ENCODE peak calls at places on chromosomes 13 and 19, in six cellular contexts. One of them, this sample, is unnamed.

GRCh38 chr13:38376551-38376950 is 26.9 kb downstream of the UFM1 start:
- DNase-seq in CD4-positive, alpha-beta T cell: no peak
- DNase-seq in tibial nerve: no peak
- DNase-seq in fibroblast of lung: no peak
- DNase-seq in endothelial cell: no peak
- DNase-seq in tibial artery: no peak
- DNase-seq in this sample: no peak

GRCh38 chr19:7676854-7677253 is at the start of gene MCEMP1:
- DNase-seq in tibial artery: no peak
- DNase-seq in CD4-positive, alpha-beta T cell: no peak
- DNase-seq in fibroblast of lung: no peak
- DNase-seq in endothelial cell: no peak
- DNase-seq in tibial nerve: no peak
- DNase-seq in this sample: no peak

GRCh38 chr13:109271991-109272454 is 514.4 kb downstream of the IRS2 start:
- DNase-seq in tibial artery: no peak
- DNase-seq in CD4-positive, alpha-beta T cell: no peak
- DNase-seq in fibroblast of lung: peak; percentile 29
- DNase-seq in tibial nerve: no peak
- DNase-seq in endothelial cell: no peak
- DNase-seq in this sample: no peak

GRCh38 chr13:36131215-36131930 is at the start of gene DCLK1:
- DNase-seq in endothelial cell: peak; percentile 45
- DNase-seq in tibial nerve: peak; percentile 56
- DNase-seq in fibroblast of lung: peak; percentile 31
- DNase-seq in CD4-positive, alpha-beta T cell: no peak
- DNase-seq in tibial artery: peak; percentile 75
- DNase-seq in this sample: peak; percentile 10

GRCh38 chr19:7830272-7830771 is 304 bp downstream of the EVI5L start:
- DNase-seq in endothelial cell: no peak
- DNase-seq in tibial nerve: no peak
- DNase-seq in tibial artery: no peak
- DNase-seq in CD4-positive, alpha-beta T cell: no peak
- DNase-seq in fibroblast of lung: no peak
- DNase-seq in this sample: no peak

GRCh38 chr13:27954406-27954851 is 14.7 kb downstream of the CDX2 start:
- DNase-seq in CD4-positive, alpha-beta T cell: no peak
- DNase-seq in endothelial cell: no peak
- DNase-seq in tibial nerve: no peak
- DNase-seq in fibroblast of lung: no peak
- DNase-seq in tibial artery: no peak
- DNase-seq in this sample: no peak

GRCh38 chr19:55082023-55082851 is 6.6 kb downstream of the EPS8L1 start:
- DNase-seq in CD4-positive, alpha-beta T cell: peak; percentile 25
- DNase-seq in tibial artery: no peak
- DNase-seq in tibial nerve: no peak
- DNase-seq in fibroblast of lung: peak; percentile 34
- DNase-seq in endothelial cell: no peak
- DNase-seq in this sample: no peak

GRCh38 chr13:91668844-91669495 is 270.5 kb downstream of the GPC5 start:
- DNase-seq in tibial artery: no peak
- DNase-seq in CD4-positive, alpha-beta T cell: no peak
- DNase-seq in tibial nerve: no peak
- DNase-seq in fibroblast of lung: peak; percentile 61
- DNase-seq in endothelial cell: no peak
- DNase-seq in this sample: no peak

GRCh38 chr19:49677232-49677881 is at the start of gene PRMT1:
- DNase-seq in tibial artery: no peak
- DNase-seq in endothelial cell: peak; percentile 65
- DNase-seq in fibroblast of lung: no peak
- DNase-seq in tibial nerve: no peak
- DNase-seq in CD4-positive, alpha-beta T cell: peak; percentile 52
- DNase-seq in this sample: no peak

DNA sequence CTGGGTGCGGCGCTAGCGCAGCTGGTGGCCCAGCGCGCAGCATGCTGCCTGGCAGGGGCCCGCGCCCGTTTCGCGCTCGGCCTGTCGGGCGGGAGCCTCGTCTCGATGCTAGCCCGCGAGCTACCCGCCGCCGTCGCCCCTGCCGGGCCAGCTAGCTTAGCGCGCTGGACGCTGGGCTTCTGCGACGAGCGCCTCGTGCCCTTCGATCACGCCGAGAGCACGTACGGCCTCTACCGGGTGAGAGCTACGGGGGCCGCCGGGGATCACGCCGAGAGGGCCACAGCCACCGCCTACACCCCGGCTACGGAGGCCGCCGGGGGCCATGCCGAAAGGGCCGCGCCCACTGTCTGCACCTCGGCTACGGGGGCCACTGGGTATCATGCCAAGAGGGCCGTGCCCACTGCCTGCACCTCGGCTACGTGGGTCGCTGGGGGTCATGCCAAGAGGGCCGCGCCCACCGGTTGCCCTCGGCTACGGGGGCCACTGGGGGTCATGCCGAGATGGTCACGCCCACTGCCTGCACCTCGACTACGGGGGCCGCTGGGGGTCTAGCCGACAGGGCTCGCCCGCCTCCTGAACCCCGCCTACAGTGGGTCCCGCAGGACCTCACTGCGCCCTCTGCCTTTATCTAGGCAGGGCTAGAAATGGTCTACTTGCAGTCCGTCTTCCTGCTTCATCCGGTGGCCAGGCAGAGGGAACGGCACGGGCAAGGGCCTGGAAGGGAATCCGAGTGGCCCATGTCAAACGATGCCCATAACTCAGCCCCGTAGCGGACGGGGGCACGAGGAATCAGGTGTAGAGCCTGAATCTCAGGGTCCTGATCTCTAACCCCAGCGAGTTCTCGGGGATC is 500 bp downstream of the PGLS start:
- DNase-seq in tibial artery: peak; percentile 82
- DNase-seq in CD4-positive, alpha-beta T cell: peak; percentile 85
- DNase-seq in tibial nerve: peak; percentile 65
- DNase-seq in fibroblast of lung: peak; percentile 91
- DNase-seq in endothelial cell: peak; percentile 74
- DNase-seq in this sample: peak; percentile 59
- TF ChIP-seq CTCF in tibial artery: no peak
- TF ChIP-seq CTCF in CD4-positive, alpha-beta T cell: no peak
- TF ChIP-seq CTCF in tibial nerve: peak; percentile 26
- TF ChIP-seq CTCF in fibroblast of lung: peak; percentile 17
- TF ChIP-seq CTCF in endothelial cell: no peak
- TF ChIP-seq CTCF in this sample: peak; percentile 27

GRCh38 chr13:100594255-100594654 is 5.7 kb upstream of the GGACT start:
- DNase-seq in fibroblast of lung: no peak
- DNase-seq in CD4-positive, alpha-beta T cell: no peak
- DNase-seq in endothelial cell: no peak
- DNase-seq in tibial nerve: no peak
- DNase-seq in tibial artery: no peak
- DNase-seq in this sample: no peak
- TF ChIP-seq CTCF in fibroblast of lung: no peak
- TF ChIP-seq CTCF in CD4-positive, alpha-beta T cell: no peak
- TF ChIP-seq CTCF in endothelial cell: no peak
- TF ChIP-seq CTCF in tibial nerve: no peak
- TF ChIP-seq CTCF in tibial artery: no peak
- TF ChIP-seq CTCF in this sample: no peak

DNA sequence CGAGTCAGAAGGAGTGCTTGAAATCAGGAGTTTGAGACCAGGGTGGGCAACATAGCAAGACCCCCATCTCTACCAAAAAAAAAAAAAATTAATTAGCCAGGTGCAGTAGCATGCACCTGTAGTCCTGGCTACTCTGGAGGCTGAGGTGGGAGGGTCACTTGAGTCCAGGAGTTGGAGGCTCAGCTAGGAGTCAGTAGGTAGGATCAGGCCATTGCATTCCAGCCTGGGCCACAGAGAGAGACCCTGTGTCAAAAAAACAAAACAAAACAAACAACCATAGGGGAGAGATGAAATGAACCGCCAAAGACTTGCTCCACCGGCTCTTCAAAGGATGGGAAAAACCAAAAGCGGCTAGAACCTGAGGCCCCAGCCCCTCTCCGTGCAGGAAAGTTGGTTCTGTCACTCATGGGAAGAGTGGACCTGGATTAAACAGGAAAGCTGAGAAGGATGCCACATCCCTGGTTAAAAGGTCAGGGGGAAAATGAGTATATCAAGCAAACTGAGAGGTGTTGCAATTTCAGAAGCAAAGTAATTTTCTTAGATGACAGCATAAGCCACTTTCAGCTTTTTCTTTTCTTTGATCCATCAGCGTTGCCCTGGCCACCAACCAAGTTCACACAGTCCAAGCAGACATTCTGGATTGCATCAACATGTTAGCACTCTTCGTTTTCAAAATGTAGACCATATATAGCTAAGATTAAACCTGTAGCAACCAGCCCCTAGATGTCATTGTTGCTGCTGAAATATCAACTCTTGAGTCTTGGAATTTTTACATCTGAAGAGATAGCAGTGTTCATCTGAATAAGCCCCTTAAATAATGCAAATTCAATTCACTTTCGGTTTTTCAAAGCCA is 8.9 kb upstream of the ZNF507 start:
- DNase-seq in endothelial cell: no peak
- DNase-seq in tibial artery: no peak
- DNase-seq in CD4-positive, alpha-beta T cell: no peak
- DNase-seq in tibial nerve: no peak
- DNase-seq in fibroblast of lung: peak; percentile 81
- DNase-seq in this sample: no peak
- TF ChIP-seq CTCF in endothelial cell: no peak
- TF ChIP-seq CTCF in tibial artery: no peak
- TF ChIP-seq CTCF in CD4-positive, alpha-beta T cell: no peak
- TF ChIP-seq CTCF in tibial nerve: no peak
- TF ChIP-seq CTCF in fibroblast of lung: peak; percentile 36
- TF ChIP-seq CTCF in this sample: peak; percentile 25

GRCh38 chr19:16831531-16831930 is 2.3 kb downstream of the SIN3B start:
- DNase-seq in tibial nerve: no peak
- DNase-seq in CD4-positive, alpha-beta T cell: no peak
- DNase-seq in fibroblast of lung: no peak
- DNase-seq in endothelial cell: no peak
- DNase-seq in tibial artery: no peak
- DNase-seq in this sample: no peak

GRCh38 chr19:16836906-16837362 is 7.7 kb downstream of the SIN3B start:
- DNase-seq in CD4-positive, alpha-beta T cell: no peak
- DNase-seq in fibroblast of lung: no peak
- DNase-seq in endothelial cell: no peak
- DNase-seq in tibial nerve: no peak
- DNase-seq in tibial artery: no peak
- DNase-seq in this sample: no peak

GRCh38 chr19:16834747-16835146 is 5.5 kb downstream of the SIN3B start:
- DNase-seq in tibial nerve: no peak
- DNase-seq in fibroblast of lung: no peak
- DNase-seq in CD4-positive, alpha-beta T cell: no peak
- DNase-seq in endothelial cell: no peak
- DNase-seq in tibial artery: no peak
- DNase-seq in this sample: no peak

GRCh38 chr19:16841391-16841926 is 12.3 kb downstream of the SIN3B start:
- DNase-seq in tibial nerve: no peak
- DNase-seq in tibial artery: no peak
- DNase-seq in CD4-positive, alpha-beta T cell: no peak
- DNase-seq in endothelial cell: no peak
- DNase-seq in fibroblast of lung: no peak
- DNase-seq in this sample: no peak

GRCh38 chr19:16836115-16836905 is 7.1 kb downstream of the SIN3B start:
- DNase-seq in tibial artery: no peak
- DNase-seq in CD4-positive, alpha-beta T cell: no peak
- DNase-seq in fibroblast of lung: no peak
- DNase-seq in tibial nerve: no peak
- DNase-seq in endothelial cell: no peak
- DNase-seq in this sample: no peak
- TF ChIP-seq CTCF in tibial artery: no peak
- TF ChIP-seq CTCF in CD4-positive, alpha-beta T cell: no peak
- TF ChIP-seq CTCF in fibroblast of lung: peak; percentile 30
- TF ChIP-seq CTCF in tibial nerve: no peak
- TF ChIP-seq CTCF in endothelial cell: no peak
- TF ChIP-seq CTCF in this sample: peak; percentile 6

GRCh38 chr13:43529796-43530195 is 257.0 kb downstream of the ENOX1 start:
- DNase-seq in endothelial cell: no peak
- DNase-seq in CD4-positive, alpha-beta T cell: no peak
- DNase-seq in tibial nerve: no peak
- DNase-seq in fibroblast of lung: no peak
- DNase-seq in tibial artery: no peak
- DNase-seq in this sample: no peak

GRCh38 chr13:43528992-43529391 is 257.8 kb downstream of the ENOX1 start:
- DNase-seq in tibial nerve: no peak
- DNase-seq in CD4-positive, alpha-beta T cell: no peak
- DNase-seq in endothelial cell: no peak
- DNase-seq in tibial artery: no peak
- DNase-seq in fibroblast of lung: peak; percentile 42
- DNase-seq in this sample: no peak
- TF ChIP-seq CTCF in tibial nerve: no peak
- TF ChIP-seq CTCF in CD4-positive, alpha-beta T cell: no peak
- TF ChIP-seq CTCF in endothelial cell: no peak
- TF ChIP-seq CTCF in tibial artery: no peak
- TF ChIP-seq CTCF in fibroblast of lung: no peak
- TF ChIP-seq CTCF in this sample: no peak

DNA sequence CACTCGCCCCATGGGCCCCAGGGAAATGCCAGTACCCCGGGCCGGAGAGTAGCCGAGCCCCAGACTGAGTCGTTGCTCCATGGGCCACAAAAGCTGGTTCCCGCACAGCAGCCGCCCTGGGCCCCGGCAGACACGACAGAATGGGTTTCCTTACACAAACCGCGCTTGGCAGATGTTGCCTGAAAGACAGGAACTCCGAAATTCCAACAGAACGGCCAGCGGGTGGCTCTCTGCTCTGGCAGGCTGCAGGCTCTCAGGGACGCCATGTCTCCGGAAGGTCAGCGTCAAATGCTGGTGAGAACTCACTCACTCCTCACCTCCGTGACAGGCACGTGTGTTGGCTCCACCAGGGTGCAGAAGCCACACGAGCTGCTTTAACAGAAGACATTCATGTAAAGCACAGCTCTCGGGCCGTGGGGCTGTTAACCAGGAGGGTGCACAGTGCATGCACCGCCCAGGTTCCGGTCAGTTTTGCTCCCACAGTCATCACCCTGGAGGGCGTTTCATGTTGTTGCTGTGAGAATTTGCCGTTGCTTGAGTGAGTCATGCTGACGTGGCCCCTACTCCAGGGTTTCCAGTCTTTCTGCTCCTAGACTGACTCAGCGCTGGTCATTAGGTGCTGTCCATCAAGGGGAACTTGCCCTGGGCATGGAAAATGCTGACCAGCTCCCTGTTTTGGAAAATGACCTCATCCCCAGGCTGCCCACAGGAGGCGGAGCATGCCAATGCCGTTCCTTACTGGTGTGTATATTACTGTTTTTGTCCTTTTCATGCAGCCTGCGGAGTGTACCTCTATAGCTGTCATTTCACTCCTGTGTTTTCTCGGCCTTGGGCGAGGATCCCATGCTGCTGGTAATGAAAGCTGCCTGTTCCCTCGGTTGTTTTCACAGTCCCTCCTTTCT is 44.8 kb downstream of the ANKRD10 start:
- DNase-seq in CD4-positive, alpha-beta T cell: no peak
- DNase-seq in endothelial cell: peak; percentile 29
- DNase-seq in tibial nerve: peak; percentile 72
- DNase-seq in fibroblast of lung: peak; percentile 100
- DNase-seq in tibial artery: peak; percentile 96
- DNase-seq in this sample: peak; percentile 99
- TF ChIP-seq CTCF in CD4-positive, alpha-beta T cell: no peak
- TF ChIP-seq CTCF in endothelial cell: no peak
- TF ChIP-seq CTCF in tibial nerve: no peak
- TF ChIP-seq CTCF in fibroblast of lung: peak; percentile 13
- TF ChIP-seq CTCF in tibial artery: peak; percentile 39
- TF ChIP-seq CTCF in this sample: no peak